ENCODE peak calls at places on chromosome 11, in six cellular contexts. One of them, this sample, is unnamed.

GRCh38 chr11:102930451-102930850 is 25.1 kb downstream of the MMP13 start:
- DNase-seq in COR-L47: no peak
- DNase-seq in H4: no peak
- DNase-seq in right lobe of liver: no peak
- DNase-seq in SK-MEL-5: no peak
- DNase-seq in EL: no peak
- DNase-seq in this sample: no peak

GRCh38 chr11:16749666-16750065 is 11.2 kb downstream of the C11orf58 start:
- DNase-seq in right lobe of liver: no peak
- DNase-seq in COR-L47: no peak
- DNase-seq in EL: no peak
- DNase-seq in H4: no peak
- DNase-seq in SK-MEL-5: no peak
- DNase-seq in this sample: no peak

GRCh38 chr11:36292311-36292722 is 3.1 kb upstream of the COMMD9 start:
- DNase-seq in right lobe of liver: no peak
- DNase-seq in COR-L47: no peak
- DNase-seq in H4: peak; percentile 56
- DNase-seq in SK-MEL-5: peak; percentile 67
- DNase-seq in EL: peak; percentile 60
- DNase-seq in this sample: no peak

GRCh38 chr11:106594751-106595351 is 423.4 kb downstream of the GUCY1A2 start:
- DNase-seq in COR-L47: no peak
- DNase-seq in SK-MEL-5: no peak
- DNase-seq in EL: no peak
- DNase-seq in H4: no peak
- DNase-seq in right lobe of liver: no peak
- DNase-seq in this sample: no peak

GRCh38 chr11:128802358-128802981 is 64.6 kb downstream of the KCNJ1 start:
- DNase-seq in H4: peak; percentile 38
- DNase-seq in EL: peak; percentile 60
- DNase-seq in right lobe of liver: no peak
- DNase-seq in SK-MEL-5: peak; percentile 72
- DNase-seq in COR-L47: no peak
- DNase-seq in this sample: peak; percentile 16

GRCh38 chr11:2737876-2738275 is 38.1 kb upstream of the KCNQ1OT1 start:
- DNase-seq in COR-L47: no peak
- DNase-seq in SK-MEL-5: no peak
- DNase-seq in right lobe of liver: no peak
- DNase-seq in EL: peak; percentile 25
- DNase-seq in H4: peak; percentile 64
- DNase-seq in this sample: no peak

GRCh38 chr11:101429708-101430107 is 154.1 kb downstream of the TRPC6 start:
- DNase-seq in H4: no peak
- DNase-seq in right lobe of liver: no peak
- DNase-seq in EL: no peak
- DNase-seq in COR-L47: no peak
- DNase-seq in SK-MEL-5: peak; percentile 14
- DNase-seq in this sample: no peak

GRCh38 chr11:19083166-19083565 is 22.6 kb upstream of the MRGPRX2 start:
- DNase-seq in SK-MEL-5: no peak
- DNase-seq in COR-L47: no peak
- DNase-seq in H4: no peak
- DNase-seq in right lobe of liver: no peak
- DNase-seq in EL: no peak
- DNase-seq in this sample: no peak

GRCh38 chr11:27610287-27610686 is 90.0 kb downstream of the BDNF start:
- DNase-seq in H4: no peak
- DNase-seq in EL: no peak
- DNase-seq in SK-MEL-5: no peak
- DNase-seq in right lobe of liver: no peak
- DNase-seq in COR-L47: no peak
- DNase-seq in this sample: no peak

GRCh38 chr11:102587722-102588121 is 37.4 kb downstream of the MMP20 start:
- DNase-seq in EL: no peak
- DNase-seq in right lobe of liver: no peak
- DNase-seq in SK-MEL-5: no peak
- DNase-seq in H4: no peak
- DNase-seq in COR-L47: no peak
- DNase-seq in this sample: no peak

GRCh38 chr11:110337570-110338193 is 41.3 kb upstream of the RDX start:
- DNase-seq in EL: peak; percentile 65
- DNase-seq in right lobe of liver: no peak
- DNase-seq in SK-MEL-5: peak; percentile 95
- DNase-seq in H4: no peak
- DNase-seq in COR-L47: no peak
- DNase-seq in this sample: no peak

GRCh38 chr11:88950975-88951374 is 114.8 kb downstream of the GRM5 start:
- DNase-seq in COR-L47: no peak
- DNase-seq in right lobe of liver: no peak
- DNase-seq in SK-MEL-5: no peak
- DNase-seq in EL: no peak
- DNase-seq in H4: no peak
- DNase-seq in this sample: no peak

GRCh38 chr11:128548655-128549255 is 38.6 kb downstream of the ETS1 start:
- DNase-seq in EL: peak; percentile 45
- DNase-seq in COR-L47: no peak
- DNase-seq in SK-MEL-5: no peak
- DNase-seq in H4: no peak
- DNase-seq in right lobe of liver: peak; percentile 74
- DNase-seq in this sample: peak; percentile 41

GRCh38 chr11:1226226-1226961 is 3.5 kb downstream of the MUC5B start:
- DNase-seq in H4: no peak
- DNase-seq in SK-MEL-5: no peak
- DNase-seq in right lobe of liver: peak; percentile 16
- DNase-seq in EL: no peak
- DNase-seq in COR-L47: no peak
- DNase-seq in this sample: peak; percentile 75

GRCh38 chr11:20367313-20367948 is 3.9 kb downstream of the HTATIP2 start:
- DNase-seq in EL: peak; percentile 90
- DNase-seq in right lobe of liver: no peak
- DNase-seq in H4: peak; percentile 88
- DNase-seq in SK-MEL-5: peak; percentile 72
- DNase-seq in COR-L47: no peak
- DNase-seq in this sample: no peak

GRCh38 chr11:803770-804598 is 1.0 kb downstream of the PIDD1 start:
- DNase-seq in SK-MEL-5: no peak
- DNase-seq in H4: no peak
- DNase-seq in COR-L47: peak; percentile 58
- DNase-seq in right lobe of liver: no peak
- DNase-seq in EL: no peak
- DNase-seq in this sample: no peak

GRCh38 chr11:64675417-64676252 is 47.4 kb downstream of the NRXN2 start:
- DNase-seq in COR-L47: no peak
- DNase-seq in SK-MEL-5: peak; percentile 65
- DNase-seq in EL: peak; percentile 82
- DNase-seq in right lobe of liver: no peak
- DNase-seq in H4: peak; percentile 76
- DNase-seq in this sample: no peak

GRCh38 chr11:93738647-93739081 is 2.6 kb downstream of the TAF1D start:
- DNase-seq in SK-MEL-5: no peak
- DNase-seq in COR-L47: no peak
- DNase-seq in H4: no peak
- DNase-seq in EL: peak; percentile 41
- DNase-seq in right lobe of liver: no peak
- DNase-seq in this sample: no peak

GRCh38 chr11:27234043-27234668 is 128.9 kb downstream of the CCDC34 start:
- DNase-seq in right lobe of liver: no peak
- DNase-seq in H4: peak; percentile 97
- DNase-seq in COR-L47: no peak
- DNase-seq in EL: peak; percentile 89
- DNase-seq in SK-MEL-5: peak; percentile 36
- DNase-seq in this sample: no peak

GRCh38 chr11:109605006-109605405 is 183.0 kb downstream of the C11orf87 start:
- DNase-seq in COR-L47: no peak
- DNase-seq in EL: no peak
- DNase-seq in H4: no peak
- DNase-seq in right lobe of liver: no peak
- DNase-seq in SK-MEL-5: no peak
- DNase-seq in this sample: no peak

GRCh38 chr11:69000831-69001245 is 12.2 kb downstream of the MRGPRF start:
- DNase-seq in EL: peak; percentile 83
- DNase-seq in right lobe of liver: no peak
- DNase-seq in COR-L47: no peak
- DNase-seq in H4: peak; percentile 81
- DNase-seq in SK-MEL-5: peak; percentile 93
- DNase-seq in this sample: peak; percentile 5

GRCh38 chr11:130024356-130024755 is 21.7 kb upstream of the PRDM10 start:
- DNase-seq in COR-L47: no peak
- DNase-seq in H4: no peak
- DNase-seq in SK-MEL-5: no peak
- DNase-seq in EL: peak; percentile 69
- DNase-seq in right lobe of liver: no peak
- DNase-seq in this sample: no peak

GRCh38 chr11:67351275-67352005 is 1.9 kb downstream of the POLD4 start:
- DNase-seq in right lobe of liver: peak; percentile 43
- DNase-seq in H4: peak; percentile 75
- DNase-seq in SK-MEL-5: peak; percentile 70
- DNase-seq in COR-L47: peak; percentile 43
- DNase-seq in EL: peak; percentile 76
- DNase-seq in this sample: peak; percentile 57

GRCh38 chr11:6637871-6638270 is 17.7 kb downstream of the DCHS1 start:
- DNase-seq in EL: peak; percentile 96
- DNase-seq in COR-L47: no peak
- DNase-seq in SK-MEL-5: no peak
- DNase-seq in H4: peak; percentile 30
- DNase-seq in right lobe of liver: peak; percentile 73
- DNase-seq in this sample: no peak

GRCh38 chr11:130719516-130719915 is 196.8 kb downstream of the SNX19 start:
- DNase-seq in H4: no peak
- DNase-seq in SK-MEL-5: no peak
- DNase-seq in right lobe of liver: no peak
- DNase-seq in EL: peak; percentile 78
- DNase-seq in COR-L47: no peak
- DNase-seq in this sample: no peak

GRCh38 chr11:46278387-46279173 is 1.1 kb downstream of the CREB3L1 start:
- DNase-seq in H4: no peak
- DNase-seq in SK-MEL-5: no peak
- DNase-seq in COR-L47: no peak
- DNase-seq in EL: peak; percentile 84
- DNase-seq in right lobe of liver: no peak
- DNase-seq in this sample: peak; percentile 90

GRCh38 chr11:108616549-108616948 is 23.0 kb upstream of the EXPH5 start:
- DNase-seq in right lobe of liver: no peak
- DNase-seq in EL: peak; percentile 78
- DNase-seq in SK-MEL-5: no peak
- DNase-seq in H4: peak; percentile 74
- DNase-seq in COR-L47: no peak
- DNase-seq in this sample: no peak

GRCh38 chr11:69892237-69892985 is 73.2 kb upstream of the FGF3 start:
- DNase-seq in H4: no peak
- DNase-seq in right lobe of liver: no peak
- DNase-seq in SK-MEL-5: peak; percentile 80
- DNase-seq in EL: no peak
- DNase-seq in COR-L47: no peak
- DNase-seq in this sample: no peak

GRCh38 chr11:8382436-8383053 is 118.9 kb upstream of the LMO1 start:
- DNase-seq in COR-L47: no peak
- DNase-seq in H4: peak; percentile 41
- DNase-seq in SK-MEL-5: no peak
- DNase-seq in EL: peak; percentile 69
- DNase-seq in right lobe of liver: no peak
- DNase-seq in this sample: no peak

GRCh38 chr11:28736256-28736655 is 628.1 kb downstream of the METTL15 start:
- DNase-seq in SK-MEL-5: no peak
- DNase-seq in right lobe of liver: no peak
- DNase-seq in H4: no peak
- DNase-seq in COR-L47: no peak
- DNase-seq in EL: no peak
- DNase-seq in this sample: no peak

GRCh38 chr11:109027851-109028250 is 363.0 kb downstream of the DDX10 start:
- DNase-seq in COR-L47: no peak
- DNase-seq in right lobe of liver: no peak
- DNase-seq in EL: no peak
- DNase-seq in H4: no peak
- DNase-seq in SK-MEL-5: no peak
- DNase-seq in this sample: no peak

GRCh38 chr11:35236667-35237003 is 97.7 kb downstream of the CD44 start:
- DNase-seq in EL: peak; percentile 67
- DNase-seq in COR-L47: no peak
- DNase-seq in SK-MEL-5: no peak
- DNase-seq in H4: peak; percentile 94
- DNase-seq in right lobe of liver: peak; percentile 33
- DNase-seq in this sample: no peak

GRCh38 chr11:112118176-112118575 is 31.5 kb downstream of the SDHD start:
- DNase-seq in H4: no peak
- DNase-seq in right lobe of liver: no peak
- DNase-seq in COR-L47: no peak
- DNase-seq in EL: no peak
- DNase-seq in SK-MEL-5: no peak
- DNase-seq in this sample: no peak

GRCh38 chr11:43447124-43447523 is 88.4 kb downstream of the TTC17 start:
- DNase-seq in COR-L47: no peak
- DNase-seq in H4: no peak
- DNase-seq in right lobe of liver: no peak
- DNase-seq in EL: no peak
- DNase-seq in SK-MEL-5: no peak
- DNase-seq in this sample: no peak

This sample was measured in pancreas.